ENCODE peak calls at places on chromosomes 5 and 9, in six cellular contexts. Z, N, M, W, B and C are unnamed samples.

GRCh38 chr5:57175586-57175985 is 1.7 kb downstream of the GPBP1 start:
- DNase-seq in Z (no peak), N (no peak), M (no peak), W (peak; percentile 42), B (no peak), C (no peak)

GRCh38 chr5:124235576-124235975 is 510.9 kb downstream of the ZNF608 start:
- DNase-seq in Z (no peak), N (no peak), M (no peak), W (no peak), B (no peak), C (no peak)

GRCh38 chr5:134714120-134714519 is 24.2 kb upstream of the CAMLG start:
- DNase-seq in Z (no peak), N (no peak), M (no peak), W (no peak), B (no peak), C (no peak)

GRCh38 chr5:34415559-34416198 is 240.4 kb upstream of the RAI14 start:
- DNase-seq in Z (no peak), N (no peak), M (no peak), W (no peak), B (no peak), C (no peak)

GRCh38 chr5:73823508-73823925 is 197.5 kb downstream of the ARHGEF28 start:
- DNase-seq in Z (no peak), N (no peak), M (no peak), W (no peak), B (peak; percentile 60), C (peak; percentile 71)

GRCh38 chr9:106172265-106172664 is 477.9 kb downstream of the TMEM38B start:
- DNase-seq in Z (no peak), N (no peak), M (no peak), W (no peak), B (no peak), C (no peak)

GRCh38 chr9:100445903-100446549 is 19.1 kb downstream of the MSANTD3 start:
- DNase-seq in Z (no peak), N (no peak), M (no peak), W (no peak), B (no peak), C (no peak)

GRCh38 chr5:73394610-73395009 is 54.0 kb downstream of the FOXD1 start:
- DNase-seq in Z (no peak), N (no peak), M (no peak), W (no peak), B (no peak), C (no peak)

GRCh38 chr9:130835441-130836298 is 616 bp downstream of the ABL1 start:
- DNase-seq in Z (peak; percentile 51), N (no peak), M (peak; percentile 79), W (peak; percentile 40), B (peak; percentile 61), C (no peak)

GRCh38 chr5:135127604-135128240 is 93.7 kb upstream of the PITX1 start:
- DNase-seq in Z (peak; percentile 52), N (no peak), M (no peak), W (peak; percentile 59), B (peak; percentile 84), C (no peak)

GRCh38 chr9:123470991-123471770 is 115.2 kb downstream of the CRB2 start:
- DNase-seq in Z (no peak), N (no peak), M (no peak), W (no peak), B (no peak), C (no peak)

GRCh38 chr9:116855881-116856662 is 169.0 kb downstream of the TRIM32 start:
- DNase-seq in Z (no peak), N (peak; percentile 77), M (no peak), W (no peak), B (no peak), C (no peak)

GRCh38 chr5:6810641-6811405 is 97.6 kb downstream of the TENT4A start:
- DNase-seq in Z (no peak), N (no peak), M (no peak), W (no peak), B (no peak), C (no peak)

GRCh38 chr9:671997-672396 is 169.5 kb upstream of the DMRT1 start:
- DNase-seq in Z (no peak), N (no peak), M (no peak), W (no peak), B (no peak), C (no peak)

GRCh38 chr9:122333169-122333808 is 37.5 kb upstream of the PTGS1 start:
- DNase-seq in Z (no peak), N (no peak), M (no peak), W (no peak), B (no peak), C (no peak)

GRCh38 chr9:129885018-129885669 is 49.9 kb downstream of the USP20 start:
- DNase-seq in Z (peak; percentile 54), N (no peak), M (peak; percentile 58), W (peak; percentile 72), B (no peak), C (no peak)

GRCh38 chr9:130906727-130907416 is 10.3 kb upstream of the QRFP start:
- DNase-seq in Z (no peak), N (no peak), M (no peak), W (no peak), B (no peak), C (no peak)

GRCh38 chr9:79581794-79582193 is 10.0 kb downstream of the TLE4 start:
- DNase-seq in Z (no peak), N (no peak), M (no peak), W (no peak), B (peak; percentile 11), C (no peak)

GRCh38 chr5:80216753-80217596 is 38.9 kb downstream of the SERINC5 start:
- DNase-seq in Z (peak; percentile 89), N (peak; percentile 81), M (no peak), W (no peak), B (no peak), C (peak; percentile 69)

GRCh38 chr5:130011986-130012385 is 107.7 kb downstream of the CHSY3 start:
- DNase-seq in Z (no peak), N (no peak), M (no peak), W (no peak), B (no peak), C (no peak)

GRCh38 chr5:150589791-150590601 is 50.5 kb upstream of the SYNPO start:
- DNase-seq in Z (peak; percentile 57), N (no peak), M (peak; percentile 90), W (peak; percentile 60), B (no peak), C (peak; percentile 60)

GRCh38 chr5:37771731-37772130 is 68.1 kb downstream of the GDNF start:
- DNase-seq in Z (no peak), N (no peak), M (no peak), W (no peak), B (no peak), C (no peak)

GRCh38 chr5:759781-760362 is 24.7 kb downstream of the ZDHHC11B start:
- DNase-seq in Z (peak; percentile 25), N (no peak), M (no peak), W (no peak), B (no peak), C (peak; percentile 57)

GRCh38 chr5:17235736-17236330 is 18.4 kb downstream of the BASP1 start:
- DNase-seq in Z (no peak), N (no peak), M (no peak), W (no peak), B (no peak), C (no peak)

GRCh38 chr5:61575103-61575502 is 243.0 kb downstream of the ZSWIM6 start:
- DNase-seq in Z (no peak), N (no peak), M (no peak), W (no peak), B (peak; percentile 26), C (no peak)

GRCh38 chr5:75744355-75744754 is 27.1 kb upstream of the POC5 start:
- DNase-seq in Z (no peak), N (no peak), M (no peak), W (no peak), B (no peak), C (no peak)

GRCh38 chr5:95836544-95836943 is 14.0 kb upstream of the GLRX start:
- DNase-seq in Z (no peak), N (no peak), M (no peak), W (no peak), B (no peak), C (no peak)

GRCh38 chr5:95838001-95838520 is 15.5 kb upstream of the GLRX start:
- DNase-seq in Z (no peak), N (no peak), M (no peak), W (no peak), B (no peak), C (no peak)

GRCh38 chr5:95838552-95838951 is 16.0 kb upstream of the GLRX start:
- DNase-seq in Z (no peak), N (no peak), M (no peak), W (no peak), B (no peak), C (no peak)

GRCh38 chr5:95837492-95837891 is 15.0 kb upstream of the GLRX start:
- DNase-seq in Z (no peak), N (no peak), M (no peak), W (no peak), B (no peak), C (no peak)

GRCh38 chr5:95835682-95836405 is 13.3 kb upstream of the GLRX start:
- DNase-seq in Z (no peak), N (no peak), M (no peak), W (no peak), B (no peak), C (no peak)
- TF ChIP-seq POLR2A in Z (no peak), N (no peak), M (no peak), W (no peak), B (no peak), C (no peak)

GRCh38 chr9:69175488-69175872 is 1.4 kb downstream of the TJP2 start:
- DNase-seq in Z (no peak), N (no peak), M (no peak), W (no peak), B (no peak), C (no peak)

GRCh38 chr9:69173891-69174644 is at the start of gene TJP2:
- DNase-seq in Z (peak; percentile 40), N (peak; percentile 46), M (peak; percentile 82), W (peak; percentile 30), B (no peak), C (peak; percentile 65)

GRCh38 chr9:69176446-69177135 is 2.5 kb downstream of the TJP2 start:
- DNase-seq in Z (no peak), N (no peak), M (no peak), W (peak; percentile 15), B (no peak), C (no peak)

GRCh38 chr9:69173497-69173890 is 583 bp upstream of the TJP2 start:
- DNase-seq in Z (no peak), N (no peak), M (no peak), W (no peak), B (no peak), C (no peak)

GRCh38 chr9:69174645-69175487 is 789 bp downstream of the TJP2 start:
- DNase-seq in Z (no peak), N (no peak), M (peak; percentile 52), W (peak; percentile 21), B (no peak), C (no peak)
- TF ChIP-seq POLR2A in Z (no peak), N (no peak), M (no peak), W (no peak), B (no peak), C (no peak)

DNA sequence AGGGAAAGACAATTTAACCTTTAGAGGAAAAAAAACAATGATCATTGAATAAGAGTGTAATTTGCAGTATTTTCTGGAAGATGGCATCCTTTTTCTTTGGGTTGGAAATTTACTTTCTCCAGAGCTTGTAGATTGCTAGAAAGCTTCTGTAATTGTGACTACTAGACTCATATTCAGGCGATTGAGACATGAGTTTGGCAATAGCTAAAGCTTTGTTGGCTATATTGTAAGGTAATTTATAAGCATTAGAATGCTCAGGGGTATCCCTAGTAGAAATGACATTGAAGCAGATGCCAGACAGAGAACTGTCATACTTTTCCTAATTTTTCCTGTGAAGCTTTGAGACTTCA is 115.3 kb downstream of the UNC13B start:
- DNase-seq in Z (no peak), N (no peak), M (no peak), W (no peak), B (no peak), C (no peak)
- TF ChIP-seq POLR2A in Z (no peak), N (no peak), M (no peak), W (no peak), B (no peak), C (no peak)

GRCh38 chr9:93118863-93119702 is 15.0 kb downstream of the NINJ1 start:
- DNase-seq in Z (no peak), N (no peak), M (peak; percentile 46), W (no peak), B (no peak), C (peak; percentile 49)
- TF ChIP-seq POLR2A in Z (no peak), N (no peak), M (no peak), W (no peak), B (no peak), C (no peak)